ENCODE peak calls at places on chromosome 13, in ten cellular contexts. D is ascending aorta, F is fibroblast of lung, G is HCT116, N is endothelial cell, U is adrenal gland, Y is transverse colon, Z is RWPE1, S is lower lobe of right lung, M is lower leg skin. L is an unnamed sample.
A peak's percentile ranks its signal among the peaks of the same experiment; 100 is the strongest.

GRCh38 chr13:25874907-25875306 is 176.9 kb downstream of the SHISA2 start:
- DNase-seq in D (no peak), F (no peak), G (no peak), N (no peak), U (no peak), Y (peak; percentile 26), Z (no peak), S (no peak), M (no peak), L (no peak)

GRCh38 chr13:63163903-63164302 is 1748.3 kb upstream of the PCDH20 start:
- DNase-seq in D (no peak), F (no peak), G (no peak), N (no peak), U (no peak), Y (no peak), Z (no peak), S (no peak), M (no peak), L (no peak)

GRCh38 chr13:56735537-56735942 is 405.2 kb upstream of the PRR20A start:
- DNase-seq in D (no peak), F (no peak), G (no peak), N (peak; percentile 62), U (no peak), Y (no peak), Z (no peak), S (no peak), M (no peak), L (no peak)

GRCh38 chr13:63010072-63010658 is 1594.5 kb upstream of the PCDH20 start:
- DNase-seq in D (no peak), F (no peak), G (no peak), N (no peak), U (no peak), Y (no peak), Z (no peak), S (no peak), M (no peak), L (no peak)

GRCh38 chr13:28138756-28139470 is 568 bp downstream of the PAN3 start:
- DNase-seq in D (peak; percentile 86), F (peak; percentile 95), G (peak; percentile 63), N (peak; percentile 86), U (peak; percentile 90), Y (peak; percentile 87), Z (peak; percentile 72), S (peak; percentile 92), M (peak; percentile 84), L (no peak)

GRCh38 chr13:76856141-76856571 is 30.0 kb downstream of the KCTD12 start:
- DNase-seq in D (no peak), F (peak; percentile 75), G (no peak), N (no peak), U (no peak), Y (no peak), Z (peak; percentile 48), S (no peak), M (no peak), L (peak; percentile 36)

GRCh38 chr13:86476656-86477055 is 677.4 kb upstream of the SLITRK6 start:
- DNase-seq in D (no peak), F (no peak), G (no peak), N (no peak), U (no peak), Y (no peak), Z (no peak), S (no peak), M (no peak), L (no peak)

GRCh38 chr13:39893808-39894207 is 238.3 kb downstream of the COG6 start:
- DNase-seq in D (no peak), F (no peak), G (no peak), N (no peak), U (no peak), Y (no peak), Z (no peak), S (no peak), M (no peak), L (no peak)

GRCh38 chr13:109968876-109969577 is 182.6 kb upstream of the IRS2 start:
- DNase-seq in D (no peak), F (no peak), G (no peak), N (no peak), U (no peak), Y (no peak), Z (no peak), S (no peak), M (peak; percentile 79), L (no peak)

GRCh38 chr13:27533155-27533643 is 82.8 kb upstream of the MTIF3 start:
- DNase-seq in D (peak; percentile 84), F (peak; percentile 55), G (peak; percentile 62), N (peak; percentile 96), U (peak; percentile 89), Y (peak; percentile 87), Z (peak; percentile 60), S (peak; percentile 91), M (peak; percentile 44), L (peak; percentile 56)

GRCh38 chr13:33445024-33445423 is 159.5 kb upstream of the STARD13 start:
- DNase-seq in D (no peak), F (no peak), G (no peak), N (no peak), U (no peak), Y (no peak), Z (no peak), S (no peak), M (no peak), L (no peak)

GRCh38 chr13:33446821-33447481 is 161.4 kb upstream of the STARD13 start:
- DNase-seq in D (no peak), F (no peak), G (no peak), N (no peak), U (no peak), Y (no peak), Z (peak; percentile 14), S (peak; percentile 53), M (peak; percentile 42), L (peak; percentile 9)

GRCh38 chr13:33435207-33435606 is 149.7 kb upstream of the STARD13 start:
- DNase-seq in D (no peak), F (no peak), G (no peak), N (no peak), U (no peak), Y (no peak), Z (no peak), S (no peak), M (no peak), L (no peak)

GRCh38 chr13:33445476-33445875 is 159.9 kb upstream of the STARD13 start:
- DNase-seq in D (no peak), F (no peak), G (no peak), N (no peak), U (no peak), Y (no peak), Z (no peak), S (no peak), M (no peak), L (no peak)

DNA sequence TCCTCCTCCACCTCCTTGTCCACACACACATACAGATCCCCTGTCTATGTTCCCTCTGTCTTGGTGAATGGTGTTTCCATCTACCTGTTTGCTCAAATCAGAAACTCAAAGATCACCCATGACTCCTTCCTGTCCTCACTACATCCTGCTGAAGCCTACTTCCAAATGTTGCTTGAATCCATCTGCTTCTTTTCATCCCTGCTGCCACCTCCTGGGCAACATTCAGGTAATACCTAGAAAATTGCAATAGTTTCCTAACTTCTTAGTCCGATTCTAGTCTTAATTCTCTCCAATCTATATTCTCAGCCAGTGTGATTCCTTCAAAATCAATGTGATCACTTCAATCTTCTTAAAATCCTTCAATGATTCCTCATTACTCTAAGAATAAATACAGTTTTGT is 155.5 kb upstream of the STARD13 start:
- DNase-seq in D (no peak), F (peak; percentile 43), G (peak; percentile 15), N (peak; percentile 5), U (no peak), Y (peak; percentile 48), Z (peak; percentile 24), S (no peak), M (no peak), L (peak; percentile 23)
- TF ChIP-seq CTCF in D (no peak), F (no peak), G (peak; percentile 31), N (no peak), U (peak; percentile 9), Y (no peak), Z (no peak), S (no peak), M (no peak), L (peak; percentile 62)

DNA sequence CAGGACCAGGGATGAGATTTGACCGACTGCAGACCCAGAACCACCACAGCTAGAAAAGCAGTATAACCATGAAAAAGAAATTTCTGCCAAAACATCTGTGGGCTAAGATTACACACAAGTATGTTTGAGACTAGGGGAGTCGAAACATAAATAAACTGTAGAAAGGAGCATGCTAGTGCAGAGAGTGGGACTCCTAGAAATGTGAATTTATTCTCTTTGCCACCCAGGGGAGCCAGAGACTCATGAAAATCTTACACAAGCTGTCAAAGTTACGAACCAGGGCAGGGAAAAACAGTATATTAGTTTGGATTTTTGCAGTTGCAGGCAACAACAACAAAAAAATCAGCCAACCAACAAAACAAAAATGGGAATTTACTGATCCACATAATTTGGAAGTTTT is 12.3 kb upstream of the HSPH1 start:
- DNase-seq in D (no peak), F (peak; percentile 33), G (no peak), N (no peak), U (no peak), Y (no peak), Z (peak; percentile 7), S (no peak), M (no peak), L (peak; percentile 7)
- TF ChIP-seq CTCF in D (no peak), F (no peak), G (no peak), N (no peak), U (no peak), Y (no peak), Z (no peak), S (no peak), M (no peak), L (no peak)

GRCh38 chr13:102028198-102028597 is 373.6 kb downstream of the FGF14 start:
- DNase-seq in D (no peak), F (no peak), G (no peak), N (no peak), U (no peak), Y (no peak), Z (no peak), S (no peak), M (no peak), L (no peak)
- TF ChIP-seq CTCF in D (no peak), F (no peak), G (no peak), N (no peak), U (no peak), Y (no peak), Z (no peak), S (no peak), M (no peak), L (no peak)

GRCh38 chr13:33612641-33613638 is 205.0 kb upstream of the RFC3 start:
- DNase-seq in D (no peak), F (no peak), G (no peak), N (no peak), U (no peak), Y (no peak), Z (no peak), S (no peak), M (no peak), L (no peak)

GRCh38 chr13:33611016-33611805 is 206.7 kb upstream of the RFC3 start:
- DNase-seq in D (peak; percentile 80), F (peak; percentile 85), G (no peak), N (no peak), U (peak; percentile 67), Y (peak; percentile 10), Z (no peak), S (no peak), M (no peak), L (no peak)

GRCh38 chr13:33615436-33615835 is 202.5 kb upstream of the RFC3 start:
- DNase-seq in D (no peak), F (no peak), G (no peak), N (no peak), U (no peak), Y (no peak), Z (no peak), S (no peak), M (no peak), L (no peak)

GRCh38 chr13:33606692-33607091 is 211.3 kb upstream of the RFC3 start:
- DNase-seq in D (no peak), F (no peak), G (no peak), N (no peak), U (no peak), Y (no peak), Z (peak; percentile 9), S (no peak), M (no peak), L (no peak)

GRCh38 chr13:33610471-33611015 is 207.4 kb upstream of the RFC3 start:
- DNase-seq in D (peak; percentile 84), F (peak; percentile 56), G (no peak), N (no peak), U (peak; percentile 49), Y (peak; percentile 13), Z (no peak), S (peak; percentile 52), M (no peak), L (no peak)
- TF ChIP-seq CTCF in D (no peak), F (no peak), G (no peak), N (no peak), U (no peak), Y (no peak), Z (no peak), S (no peak), M (no peak), L (no peak)

L was measured in HFFc6.